ENCODE peak calls at places on chromosomes 4 and X, in eight cellular contexts. I is tibial nerve, G is K562, F is HepG2, D is A549, X is stomach, V is upper lobe of left lung, Q is transverse colon. O is an unnamed sample.

GRCh38 chr4:15482842-15483241 is 13.2 kb downstream of the CC2D2A start:
- DNase-seq in X (no peak), D (no peak), I (no peak), F (no peak), Q (no peak), G (no peak), V (no peak), O (no peak)

GRCh38 chr4:159105761-159106243 is 2.9 kb downstream of the RAPGEF2 start:
- DNase-seq in Q (no peak), D (no peak), G (no peak), X (no peak), V (no peak), F (peak), I (no peak), O (no peak)

GRCh38 chrX:46628406-46629371 is 55.1 kb downstream of the CHST7 start:
- DNase-seq in Q (peak), I (peak), V (peak), G (no peak), F (no peak), D (no peak), X (no peak), O (peak)

GRCh38 chrX:129953334-129953648 is 29.1 kb upstream of the BCORL1 start:
- DNase-seq in F (no peak), G (no peak), D (no peak), Q (no peak), I (no peak), X (no peak), V (no peak), O (no peak)

GRCh38 chr4:117422272-117422671 is 336.9 kb upstream of the TRAM1L1 start:
- DNase-seq in F (no peak), G (no peak), D (no peak), I (no peak), X (no peak), Q (no peak), V (no peak), O (no peak)

GRCh38 chrX:130295519-130296314 is 27.0 kb upstream of the ZNF280C start:
- DNase-seq in Q (no peak), I (no peak), V (no peak), D (no peak), F (no peak), X (no peak), G (no peak), O (no peak)

GRCh38 chrX:51487960-51488267 is 8.5 kb downstream of the NUDT11 start:
- DNase-seq in X (no peak), D (no peak), V (no peak), G (no peak), I (no peak), F (no peak), Q (no peak), O (no peak)

GRCh38 chr4:137000432-137000831 is 531.9 kb downstream of the PCDH18 start:
- DNase-seq in V (no peak), Q (no peak), F (no peak), D (no peak), I (no peak), X (no peak), G (no peak), O (no peak)

GRCh38 chr4:105831189-105831588 is 64.1 kb upstream of the NPNT start:
- DNase-seq in G (no peak), Q (no peak), D (no peak), I (no peak), V (no peak), X (no peak), F (no peak), O (no peak)

GRCh38 chrX:143781103-143781502 is 60.6 kb upstream of the SPANXN2 start:
- DNase-seq in F (no peak), Q (no peak), G (no peak), D (no peak), X (no peak), I (no peak), V (no peak), O (no peak)

GRCh38 chr4:88962430-88962829 is 94.6 kb downstream of the FAM13A start:
- DNase-seq in I (no peak), V (no peak), X (no peak), D (no peak), G (no peak), Q (no peak), F (no peak), O (no peak)
- TF ChIP-seq EP300 in I (no peak), V (no peak), X (no peak), D (no peak), G (no peak), Q (no peak), F (no peak), O (no peak)

DNA sequence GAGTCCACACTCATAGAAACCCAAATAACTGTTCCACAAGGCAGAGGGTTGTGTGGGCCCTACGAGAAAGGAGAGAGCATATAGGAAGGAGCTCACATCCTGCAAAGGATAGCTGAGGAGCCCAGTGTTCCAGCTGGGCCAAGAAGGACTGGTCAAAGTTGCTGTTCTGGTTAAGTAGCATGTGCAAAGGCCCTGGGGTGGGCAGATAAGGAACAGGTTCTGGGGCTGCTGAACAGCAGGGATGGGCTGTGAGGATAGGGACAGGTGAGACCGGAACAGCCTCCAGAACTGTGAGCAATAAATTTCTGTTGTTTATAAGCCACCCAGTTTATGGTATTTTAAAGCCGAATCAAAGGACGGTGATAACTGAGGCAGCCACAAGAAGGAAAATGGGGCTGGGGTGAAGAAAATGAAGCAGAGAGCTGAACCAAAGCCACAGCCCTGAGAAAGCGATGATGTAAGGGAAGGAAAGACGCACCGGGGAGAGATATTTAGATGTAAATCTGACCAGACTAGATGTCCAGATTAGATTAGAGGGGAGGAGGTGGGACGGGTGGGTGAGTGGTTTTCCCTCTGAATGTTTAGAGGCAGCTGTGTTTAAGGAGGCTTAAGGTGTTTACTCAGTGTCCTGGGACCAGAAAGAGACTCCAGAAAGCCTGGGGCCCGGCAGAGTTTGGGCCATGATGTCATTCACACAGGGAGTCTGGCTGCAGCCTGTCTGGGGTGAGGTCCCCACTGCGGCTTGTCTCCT is 180.8 kb upstream of the BCOR start:
- DNase-seq in V (no peak), Q (no peak), D (peak), F (no peak), G (no peak), I (no peak), X (no peak), O (no peak)
- TF ChIP-seq EP300 in V (no peak), Q (no peak), D (no peak), F (no peak), G (no peak), I (no peak), X (no peak), O (no peak)

GRCh38 chrX:152822383-152823086 is 8.0 kb downstream of the CETN2 start:
- DNase-seq in V (no peak), F (no peak), X (no peak), G (no peak), D (no peak), Q (no peak), I (no peak), O (no peak)

GRCh38 chrX:152819732-152820131 is 10.8 kb downstream of the CETN2 start:
- DNase-seq in G (no peak), F (no peak), X (no peak), V (no peak), D (no peak), I (no peak), Q (no peak), O (no peak)

GRCh38 chrX:152819271-152819670 is 11.3 kb downstream of the CETN2 start:
- DNase-seq in F (no peak), G (no peak), I (no peak), D (no peak), Q (no peak), X (no peak), V (no peak), O (no peak)

GRCh38 chrX:152823657-152824056 is 6.9 kb downstream of the CETN2 start:
- DNase-seq in D (no peak), V (no peak), F (no peak), I (no peak), X (no peak), Q (no peak), G (no peak), O (no peak)

DNA sequence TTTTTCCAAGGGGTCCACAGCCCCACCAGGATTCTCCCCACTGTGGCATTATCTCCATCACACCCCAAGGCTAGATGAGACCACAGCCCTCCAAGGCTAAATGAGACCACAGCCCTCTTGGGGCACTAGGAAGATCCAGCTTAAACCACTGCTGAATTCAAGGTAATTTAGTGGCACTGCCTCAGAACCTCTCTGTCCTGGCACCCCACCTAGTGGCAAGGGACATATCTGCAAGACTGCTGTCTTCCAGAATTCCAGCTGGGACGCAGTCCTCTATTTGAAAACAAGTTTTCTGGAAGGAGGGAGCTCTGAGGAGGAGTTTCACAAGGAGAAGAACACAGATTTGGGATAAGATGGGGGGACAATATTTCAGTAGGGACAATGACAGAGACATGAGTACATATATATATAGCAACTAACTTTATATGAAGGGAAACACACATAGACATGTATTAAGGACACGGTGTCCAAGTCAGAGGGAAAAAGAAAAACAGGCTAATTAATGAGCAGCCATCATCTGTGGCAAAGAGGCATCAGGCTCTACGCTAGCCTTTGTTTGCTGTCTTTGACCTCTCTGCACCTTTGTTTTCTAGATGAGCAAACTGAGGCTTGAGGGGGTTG is 9.3 kb downstream of the CETN2 start:
- DNase-seq in Q (peak), X (peak), V (peak), D (peak), I (no peak), G (peak), F (peak), O (no peak)
- TF ChIP-seq EP300 in Q (no peak), X (no peak), V (no peak), D (no peak), I (no peak), G (no peak), F (no peak), O (no peak)

GRCh38 chr4:77451530-77451929 is 154.1 kb upstream of the CXCL13 start:
- DNase-seq in F (no peak), I (no peak), V (no peak), D (no peak), G (no peak), Q (no peak), X (no peak), O (no peak)

GRCh38 chr4:77445846-77446245 is 159.8 kb upstream of the CXCL13 start:
- DNase-seq in V (no peak), G (no peak), Q (no peak), I (no peak), D (no peak), F (no peak), X (no peak), O (no peak)

GRCh38 chr4:77446611-77447010 is 159.0 kb upstream of the CXCL13 start:
- DNase-seq in D (no peak), V (no peak), G (no peak), I (no peak), F (no peak), Q (no peak), X (no peak), O (no peak)

GRCh38 chr4:77449996-77450395 is 155.6 kb upstream of the CXCL13 start:
- DNase-seq in Q (no peak), V (no peak), X (no peak), G (no peak), D (no peak), I (no peak), F (no peak), O (no peak)

DNA sequence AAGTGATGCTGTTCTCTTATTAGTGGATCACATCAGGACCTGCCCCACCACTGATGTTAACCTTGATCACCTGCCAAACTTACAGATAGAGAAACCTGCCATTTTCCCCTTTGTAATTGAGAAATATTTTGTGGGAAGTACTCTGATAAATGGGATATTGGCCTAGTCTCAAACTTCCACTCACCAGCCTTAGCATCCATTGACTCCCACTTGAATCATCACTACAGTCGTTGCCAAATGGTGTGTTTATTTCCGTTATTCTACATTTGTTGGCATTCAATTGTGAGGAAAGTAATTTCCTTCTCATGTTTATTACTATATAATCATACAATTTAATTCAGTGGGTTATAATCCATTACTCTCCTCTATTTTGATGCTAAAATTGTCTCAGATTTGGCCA is 156.5 kb upstream of the CXCL13 start:
- DNase-seq in I (no peak), G (no peak), X (no peak), V (no peak), Q (no peak), D (no peak), F (no peak), O (no peak)
- TF ChIP-seq EP300 in I (no peak), G (no peak), X (no peak), V (no peak), Q (no peak), D (no peak), F (no peak), O (no peak)

DNA sequence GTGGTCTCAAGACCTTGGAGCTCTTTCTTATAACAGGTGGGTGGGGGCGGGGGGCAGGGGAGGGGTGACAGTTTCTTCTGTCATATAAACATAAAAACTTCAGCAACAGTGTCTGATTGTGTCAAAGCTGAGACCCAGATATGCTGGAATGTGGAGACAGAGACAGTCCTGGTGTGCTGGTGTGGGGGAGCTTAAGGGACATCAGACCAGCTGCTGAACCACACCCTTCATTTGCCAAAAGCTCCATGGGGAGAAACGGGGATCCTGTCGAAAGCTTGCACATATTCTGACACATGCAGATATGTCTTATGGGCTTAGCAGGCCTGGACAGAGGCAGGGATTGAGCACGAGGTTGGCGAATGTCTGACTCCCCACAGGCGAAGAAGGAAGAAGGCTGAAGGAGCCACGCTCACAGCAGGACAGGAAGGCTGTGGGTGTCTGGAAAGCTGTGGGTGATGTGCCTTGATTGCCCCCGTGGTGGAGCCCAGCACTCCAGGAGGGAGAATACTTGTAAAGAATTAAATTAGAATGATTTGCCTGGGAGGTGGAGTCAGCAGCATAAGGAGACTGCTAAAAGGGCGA is 72.1 kb upstream of the ACSL1 start:
- DNase-seq in X (no peak), D (no peak), Q (no peak), F (no peak), V (peak), I (no peak), G (no peak), O (no peak)
- TF ChIP-seq EP300 in X (no peak), D (no peak), Q (no peak), F (no peak), V (no peak), I (no peak), G (no peak), O (no peak)

O was measured in ovary.